ENCODE peak calls at places on chromosomes 13 and 19, in eight cellular contexts. One of them, this sample, is unnamed.
A peak's percentile ranks its signal among the peaks of the same experiment; 100 is the strongest.

GRCh38 chr19:31698352-31698751 is 349.1 kb upstream of the TSHZ3 start:
- DNase-seq in neuronal stem cell: peak; percentile 3
- DNase-seq in endothelial cell of umbilical vein: no peak
- DNase-seq in psoas muscle: no peak
- DNase-seq in SJSA1: no peak
- DNase-seq in GM23248: no peak
- DNase-seq in effector memory CD4-positive, alpha-beta T cell: no peak
- DNase-seq in breast epithelium: no peak
- DNase-seq in this sample: no peak

GRCh38 chr19:9848761-9849160 is 13.6 kb downstream of the PIN1 start:
- DNase-seq in psoas muscle: no peak
- DNase-seq in GM23248: no peak
- DNase-seq in SJSA1: no peak
- DNase-seq in neuronal stem cell: no peak
- DNase-seq in endothelial cell of umbilical vein: no peak
- DNase-seq in effector memory CD4-positive, alpha-beta T cell: no peak
- DNase-seq in breast epithelium: no peak
- DNase-seq in this sample: no peak

GRCh38 chr13:35760678-35761308 is 284.3 kb upstream of the MAB21L1 start:
- DNase-seq in psoas muscle: no peak
- DNase-seq in neuronal stem cell: no peak
- DNase-seq in endothelial cell of umbilical vein: no peak
- DNase-seq in effector memory CD4-positive, alpha-beta T cell: no peak
- DNase-seq in SJSA1: no peak
- DNase-seq in breast epithelium: no peak
- DNase-seq in GM23248: no peak
- DNase-seq in this sample: no peak

GRCh38 chr13:36819064-36819810 is at the start of gene RFXAP:
- DNase-seq in neuronal stem cell: peak; percentile 90
- DNase-seq in psoas muscle: peak; percentile 93
- DNase-seq in SJSA1: peak; percentile 81
- DNase-seq in effector memory CD4-positive, alpha-beta T cell: peak; percentile 82
- DNase-seq in endothelial cell of umbilical vein: peak; percentile 88
- DNase-seq in breast epithelium: peak; percentile 70
- DNase-seq in GM23248: peak; percentile 95
- DNase-seq in this sample: peak; percentile 76

GRCh38 chr13:89688908-89689307 is 1658.6 kb upstream of the MIR17HG start:
- DNase-seq in effector memory CD4-positive, alpha-beta T cell: no peak
- DNase-seq in SJSA1: no peak
- DNase-seq in endothelial cell of umbilical vein: no peak
- DNase-seq in GM23248: no peak
- DNase-seq in psoas muscle: no peak
- DNase-seq in neuronal stem cell: no peak
- DNase-seq in breast epithelium: no peak
- DNase-seq in this sample: no peak

GRCh38 chr13:27644302-27644701 is 22.6 kb downstream of the POLR1D start:
- DNase-seq in endothelial cell of umbilical vein: no peak
- DNase-seq in breast epithelium: no peak
- DNase-seq in SJSA1: no peak
- DNase-seq in effector memory CD4-positive, alpha-beta T cell: no peak
- DNase-seq in neuronal stem cell: no peak
- DNase-seq in GM23248: peak; percentile 83
- DNase-seq in psoas muscle: no peak
- DNase-seq in this sample: peak; percentile 35

GRCh38 chr19:51783373-51783772 is 11.6 kb upstream of the FPR3 start:
- DNase-seq in breast epithelium: no peak
- DNase-seq in effector memory CD4-positive, alpha-beta T cell: no peak
- DNase-seq in neuronal stem cell: no peak
- DNase-seq in psoas muscle: no peak
- DNase-seq in SJSA1: no peak
- DNase-seq in endothelial cell of umbilical vein: no peak
- DNase-seq in GM23248: peak; percentile 46
- DNase-seq in this sample: peak; percentile 72

GRCh38 chr19:50669319-50670101 is 20.3 kb downstream of the C19orf81 start:
- DNase-seq in neuronal stem cell: no peak
- DNase-seq in GM23248: peak; percentile 54
- DNase-seq in SJSA1: no peak
- DNase-seq in psoas muscle: no peak
- DNase-seq in effector memory CD4-positive, alpha-beta T cell: peak; percentile 5
- DNase-seq in endothelial cell of umbilical vein: peak; percentile 31
- DNase-seq in breast epithelium: no peak
- DNase-seq in this sample: peak; percentile 64

GRCh38 chr13:67740871-67741475 is 510.8 kb upstream of the PCDH9 start:
- DNase-seq in neuronal stem cell: no peak
- DNase-seq in endothelial cell of umbilical vein: no peak
- DNase-seq in effector memory CD4-positive, alpha-beta T cell: no peak
- DNase-seq in SJSA1: no peak
- DNase-seq in GM23248: no peak
- DNase-seq in breast epithelium: no peak
- DNase-seq in psoas muscle: no peak
- DNase-seq in this sample: no peak

GRCh38 chr19:45711851-45712698 is 18.6 kb downstream of the FBXO46 start:
- DNase-seq in endothelial cell of umbilical vein: no peak
- DNase-seq in breast epithelium: no peak
- DNase-seq in SJSA1: no peak
- DNase-seq in GM23248: no peak
- DNase-seq in effector memory CD4-positive, alpha-beta T cell: no peak
- DNase-seq in psoas muscle: peak; percentile 42
- DNase-seq in neuronal stem cell: no peak
- DNase-seq in this sample: no peak

GRCh38 chr19:4803736-4804695 is 12.5 kb downstream of the FEM1A start:
- DNase-seq in endothelial cell of umbilical vein: peak; percentile 56
- DNase-seq in effector memory CD4-positive, alpha-beta T cell: peak; percentile 36
- DNase-seq in breast epithelium: no peak
- DNase-seq in neuronal stem cell: peak; percentile 72
- DNase-seq in SJSA1: peak; percentile 61
- DNase-seq in psoas muscle: peak; percentile 60
- DNase-seq in GM23248: peak; percentile 62
- DNase-seq in this sample: peak; percentile 80

GRCh38 chr13:30107536-30108136 is 199.7 kb downstream of the KATNAL1 start:
- DNase-seq in SJSA1: no peak
- DNase-seq in endothelial cell of umbilical vein: no peak
- DNase-seq in psoas muscle: no peak
- DNase-seq in neuronal stem cell: no peak
- DNase-seq in breast epithelium: no peak
- DNase-seq in effector memory CD4-positive, alpha-beta T cell: no peak
- DNase-seq in GM23248: peak; percentile 83
- DNase-seq in this sample: peak; percentile 55

GRCh38 chr13:43129021-43129420 is 105.6 kb downstream of the DNAJC15 start:
- DNase-seq in breast epithelium: no peak
- DNase-seq in GM23248: no peak
- DNase-seq in psoas muscle: no peak
- DNase-seq in endothelial cell of umbilical vein: no peak
- DNase-seq in effector memory CD4-positive, alpha-beta T cell: no peak
- DNase-seq in SJSA1: no peak
- DNase-seq in neuronal stem cell: no peak
- DNase-seq in this sample: no peak

GRCh38 chr13:50011461-50011860 is 3.8 kb upstream of the KCNRG start:
- DNase-seq in neuronal stem cell: no peak
- DNase-seq in endothelial cell of umbilical vein: no peak
- DNase-seq in breast epithelium: no peak
- DNase-seq in GM23248: no peak
- DNase-seq in SJSA1: no peak
- DNase-seq in effector memory CD4-positive, alpha-beta T cell: no peak
- DNase-seq in psoas muscle: no peak
- DNase-seq in this sample: no peak

GRCh38 chr19:44746946-44747738 is 1.4 kb upstream of the BCL3 start:
- DNase-seq in GM23248: peak; percentile 98
- DNase-seq in psoas muscle: peak; percentile 97
- DNase-seq in endothelial cell of umbilical vein: peak; percentile 90
- DNase-seq in neuronal stem cell: peak; percentile 61
- DNase-seq in effector memory CD4-positive, alpha-beta T cell: peak; percentile 93
- DNase-seq in SJSA1: peak; percentile 96
- DNase-seq in breast epithelium: peak; percentile 95
- DNase-seq in this sample: peak; percentile 91

GRCh38 chr19:53907193-53907581 is 1.9 kb upstream of the CACNG7 start:
- DNase-seq in GM23248: no peak
- DNase-seq in breast epithelium: no peak
- DNase-seq in neuronal stem cell: no peak
- DNase-seq in psoas muscle: no peak
- DNase-seq in SJSA1: no peak
- DNase-seq in effector memory CD4-positive, alpha-beta T cell: no peak
- DNase-seq in endothelial cell of umbilical vein: no peak
- DNase-seq in this sample: no peak

GRCh38 chr19:50003254-50003788 is 21.9 kb downstream of the VRK3 start:
- DNase-seq in endothelial cell of umbilical vein: no peak
- DNase-seq in breast epithelium: no peak
- DNase-seq in GM23248: no peak
- DNase-seq in effector memory CD4-positive, alpha-beta T cell: no peak
- DNase-seq in psoas muscle: no peak
- DNase-seq in neuronal stem cell: no peak
- DNase-seq in SJSA1: no peak
- DNase-seq in this sample: no peak

GRCh38 chr19:19385900-19386339 is 19.6 kb upstream of the GATAD2A start:
- DNase-seq in neuronal stem cell: no peak
- DNase-seq in psoas muscle: no peak
- DNase-seq in effector memory CD4-positive, alpha-beta T cell: no peak
- DNase-seq in SJSA1: peak; percentile 46
- DNase-seq in GM23248: no peak
- DNase-seq in endothelial cell of umbilical vein: peak; percentile 30
- DNase-seq in breast epithelium: no peak
- DNase-seq in this sample: no peak

GRCh38 chr13:23715762-23716235 is 145.6 kb downstream of the TNFRSF19 start:
- DNase-seq in neuronal stem cell: no peak
- DNase-seq in GM23248: peak; percentile 13
- DNase-seq in SJSA1: peak; percentile 5
- DNase-seq in endothelial cell of umbilical vein: no peak
- DNase-seq in breast epithelium: no peak
- DNase-seq in effector memory CD4-positive, alpha-beta T cell: no peak
- DNase-seq in psoas muscle: no peak
- DNase-seq in this sample: peak; percentile 78

GRCh38 chr13:26041476-26041875 is 10.3 kb downstream of the SHISA2 start:
- DNase-seq in SJSA1: no peak
- DNase-seq in effector memory CD4-positive, alpha-beta T cell: no peak
- DNase-seq in GM23248: no peak
- DNase-seq in endothelial cell of umbilical vein: no peak
- DNase-seq in neuronal stem cell: no peak
- DNase-seq in breast epithelium: no peak
- DNase-seq in psoas muscle: no peak
- DNase-seq in this sample: no peak

GRCh38 chr19:51615991-51616390 is 14.2 kb downstream of the SIGLEC5 start:
- DNase-seq in GM23248: no peak
- DNase-seq in endothelial cell of umbilical vein: no peak
- DNase-seq in psoas muscle: no peak
- DNase-seq in neuronal stem cell: no peak
- DNase-seq in breast epithelium: no peak
- DNase-seq in effector memory CD4-positive, alpha-beta T cell: no peak
- DNase-seq in SJSA1: no peak
- DNase-seq in this sample: peak; percentile 21

GRCh38 chr13:30063892-30064291 is 213.5 kb upstream of the UBL3 start:
- DNase-seq in psoas muscle: no peak
- DNase-seq in GM23248: no peak
- DNase-seq in SJSA1: no peak
- DNase-seq in breast epithelium: no peak
- DNase-seq in neuronal stem cell: no peak
- DNase-seq in endothelial cell of umbilical vein: no peak
- DNase-seq in effector memory CD4-positive, alpha-beta T cell: no peak
- DNase-seq in this sample: no peak

GRCh38 chr19:47430041-47430802 is 10.9 kb upstream of the MEIS3 start:
- DNase-seq in effector memory CD4-positive, alpha-beta T cell: no peak
- DNase-seq in endothelial cell of umbilical vein: peak; percentile 42
- DNase-seq in neuronal stem cell: no peak
- DNase-seq in psoas muscle: no peak
- DNase-seq in SJSA1: no peak
- DNase-seq in GM23248: peak; percentile 88
- DNase-seq in breast epithelium: peak; percentile 61
- DNase-seq in this sample: no peak

GRCh38 chr13:44048326-44048725 is 168.6 kb downstream of the LACC1 start:
- DNase-seq in breast epithelium: no peak
- DNase-seq in GM23248: no peak
- DNase-seq in effector memory CD4-positive, alpha-beta T cell: no peak
- DNase-seq in SJSA1: no peak
- DNase-seq in psoas muscle: no peak
- DNase-seq in endothelial cell of umbilical vein: no peak
- DNase-seq in neuronal stem cell: no peak
- DNase-seq in this sample: peak; percentile 46

GRCh38 chr13:74986609-74987008 is 495.4 kb downstream of the TBC1D4 start:
- DNase-seq in effector memory CD4-positive, alpha-beta T cell: no peak
- DNase-seq in neuronal stem cell: no peak
- DNase-seq in psoas muscle: no peak
- DNase-seq in GM23248: no peak
- DNase-seq in breast epithelium: no peak
- DNase-seq in endothelial cell of umbilical vein: no peak
- DNase-seq in SJSA1: no peak
- DNase-seq in this sample: peak; percentile 19

GRCh38 chr19:40241125-40241808 is 14.8 kb upstream of the CCNP start:
- DNase-seq in SJSA1: no peak
- DNase-seq in psoas muscle: no peak
- DNase-seq in breast epithelium: no peak
- DNase-seq in endothelial cell of umbilical vein: no peak
- DNase-seq in GM23248: no peak
- DNase-seq in effector memory CD4-positive, alpha-beta T cell: no peak
- DNase-seq in neuronal stem cell: no peak
- DNase-seq in this sample: no peak
- H3K36me3 ChIP-seq in SJSA1: peaks cover 46% of the 10 kb centered on the region
- H3K36me3 ChIP-seq in psoas muscle: no peaks in the 10 kb centered on the region
- H3K36me3 ChIP-seq in breast epithelium: no peaks in the 10 kb centered on the region
- H3K36me3 ChIP-seq in endothelial cell of umbilical vein: peaks cover 29% of the 10 kb centered on the region
- H3K36me3 ChIP-seq in GM23248: peaks cover 10% of the 10 kb centered on the region
- H3K36me3 ChIP-seq in effector memory CD4-positive, alpha-beta T cell: peaks cover 58% of the 10 kb centered on the region
- H3K36me3 ChIP-seq in neuronal stem cell: peaks cover 62% of the 10 kb centered on the region
- H3K36me3 ChIP-seq in this sample: peaks cover 2% of the 10 kb centered on the region

GRCh38 chr19:58558623-58559274 is 338 bp upstream of the UBE2M start:
- DNase-seq in endothelial cell of umbilical vein: peak; percentile 99
- DNase-seq in psoas muscle: peak; percentile 99
- DNase-seq in neuronal stem cell: peak; percentile 99
- DNase-seq in GM23248: peak; percentile 99
- DNase-seq in SJSA1: peak; percentile 99
- DNase-seq in effector memory CD4-positive, alpha-beta T cell: peak; percentile 99
- DNase-seq in breast epithelium: peak; percentile 100
- DNase-seq in this sample: peak; percentile 100
- H3K4me1 ChIP-seq in endothelial cell of umbilical vein: peaks cover 47% of the 10 kb centered on the region
- H3K4me1 ChIP-seq in psoas muscle: peaks cover 63% of the 10 kb centered on the region
- H3K4me1 ChIP-seq in neuronal stem cell: peaks cover 28% of the 10 kb centered on the region
- H3K4me1 ChIP-seq in GM23248: peaks cover 32% of the 10 kb centered on the region
- H3K4me1 ChIP-seq in SJSA1: peaks cover 32% of the 10 kb centered on the region
- H3K4me1 ChIP-seq in effector memory CD4-positive, alpha-beta T cell: peaks cover 57% of the 10 kb centered on the region
- H3K4me1 ChIP-seq in breast epithelium: peaks cover 33% of the 10 kb centered on the region
- H3K4me1 ChIP-seq in this sample: peaks cover 57% of the 10 kb centered on the region

GRCh38 chr13:63110431-63110830 is 1694.8 kb upstream of the PCDH20 start:
- DNase-seq in GM23248: no peak
- DNase-seq in neuronal stem cell: no peak
- DNase-seq in psoas muscle: no peak
- DNase-seq in SJSA1: no peak
- DNase-seq in effector memory CD4-positive, alpha-beta T cell: no peak
- DNase-seq in breast epithelium: no peak
- DNase-seq in endothelial cell of umbilical vein: no peak
- DNase-seq in this sample: no peak
- H3K4me3 ChIP-seq in GM23248: no peak overlapping the region
- H3K4me3 ChIP-seq in neuronal stem cell: no peak overlapping the region
- H3K4me3 ChIP-seq in psoas muscle: no peak overlapping the region
- H3K4me3 ChIP-seq in SJSA1: no peak overlapping the region
- H3K4me3 ChIP-seq in effector memory CD4-positive, alpha-beta T cell: no peak overlapping the region
- H3K4me3 ChIP-seq in breast epithelium: no peak overlapping the region
- H3K4me3 ChIP-seq in endothelial cell of umbilical vein: no peak overlapping the region
- H3K4me3 ChIP-seq in this sample: no peak overlapping the region

DNA sequence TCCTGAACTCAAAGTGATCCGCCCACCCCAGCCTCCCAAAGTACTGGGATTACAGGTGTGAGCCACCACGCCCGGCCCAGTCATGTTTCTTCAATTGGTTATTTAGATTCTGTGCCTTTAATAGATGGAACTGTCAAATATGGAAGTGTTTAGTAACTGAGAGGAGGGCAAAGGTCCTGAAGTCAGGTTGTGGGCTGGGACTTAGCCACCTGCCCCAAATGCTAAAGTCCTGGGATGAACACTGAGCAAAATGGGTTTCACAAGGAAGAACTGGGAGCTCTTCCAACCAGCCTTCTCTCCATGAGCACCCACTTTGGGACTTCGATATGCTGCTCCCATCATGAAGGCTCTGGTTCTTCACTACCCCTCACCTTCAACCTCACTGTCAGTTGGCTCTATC is 21.7 kb downstream of the AKAP8 start:
- DNase-seq in effector memory CD4-positive, alpha-beta T cell: no peak
- DNase-seq in endothelial cell of umbilical vein: no peak
- DNase-seq in psoas muscle: no peak
- DNase-seq in breast epithelium: no peak
- DNase-seq in neuronal stem cell: no peak
- DNase-seq in SJSA1: no peak
- DNase-seq in GM23248: no peak
- DNase-seq in this sample: no peak
- H3K36me3 ChIP-seq in effector memory CD4-positive, alpha-beta T cell: peaks cover 61% of the 10 kb centered on the region
- H3K36me3 ChIP-seq in endothelial cell of umbilical vein: peaks cover 49% of the 10 kb centered on the region
- H3K36me3 ChIP-seq in psoas muscle: peaks cover 10% of the 10 kb centered on the region
- H3K36me3 ChIP-seq in breast epithelium: peaks cover 14% of the 10 kb centered on the region
- H3K36me3 ChIP-seq in neuronal stem cell: peaks cover 87% of the 10 kb centered on the region
- H3K36me3 ChIP-seq in SJSA1: peaks cover 89% of the 10 kb centered on the region
- H3K36me3 ChIP-seq in GM23248: peaks cover 48% of the 10 kb centered on the region
- H3K36me3 ChIP-seq in this sample: peaks cover 57% of the 10 kb centered on the region